ENCODE peak calls at places on chromosomes 1 and 21, in seven cellular contexts. D is GM23248, F is Karpas-422, E is fibroblast of lung, Z is IMR-90, S is neural progenitor cell, Y is GM12878. X is an unnamed sample. For H4K20me1, the result is how much of the 10 kb centered on the place peaks cover.

GRCh38 chr21:45021428-45022347 is 52.7 kb upstream of the ADARB1 start:
- DNase-seq in D (no peak), F (no peak), E (no peak), Z (no peak), S (no peak), Y (no peak), X (no peak)

GRCh38 chr1:15204931-15205330 is 42.1 kb upstream of the FHAD1 start:
- DNase-seq in D (no peak), F (no peak), E (no peak), Z (no peak), S (no peak), Y (no peak), X (no peak)

GRCh38 chr21:42193721-42194120 is 25.2 kb upstream of the ABCG1 start:
- DNase-seq in D (no peak), F (no peak), E (no peak), Z (no peak), S (no peak), Y (no peak), X (peak)

GRCh38 chr1:118785246-118785645 is 202.9 kb downstream of the TBX15 start:
- DNase-seq in D (peak), F (peak), E (no peak), Z (no peak), S (peak), Y (no peak), X (peak)

GRCh38 chr1:21383785-21384401 is 56.0 kb upstream of the NBPF3 start:
- DNase-seq in D (no peak), F (peak), E (no peak), Z (no peak), S (peak), Y (peak), X (no peak)

GRCh38 chr1:185045793-185046441 is 559 bp downstream of the RNF2 start:
- DNase-seq in D (peak), F (peak), E (peak), Z (peak), S (peak), Y (no peak), X (no peak)

GRCh38 chr1:208205216-208206013 is 38.8 kb downstream of the PLXNA2 start:
- DNase-seq in D (no peak), F (no peak), E (no peak), Z (no peak), S (no peak), Y (no peak), X (no peak)

GRCh38 chr1:183490932-183491331 is 18.6 kb downstream of the SMG7 start:
- DNase-seq in D (no peak), F (no peak), E (no peak), Z (no peak), S (no peak), Y (no peak), X (no peak)

GRCh38 chr1:59685666-59686065 is 129.1 kb upstream of the HOOK1 start:
- DNase-seq in D (no peak), F (no peak), E (no peak), Z (no peak), S (no peak), Y (no peak), X (no peak)

GRCh38 chr1:16717174-16718108 is 22.9 kb upstream of the RNU1-4 start:
- DNase-seq in D (peak), F (peak), E (no peak), Z (no peak), S (peak), Y (no peak), X (peak)

GRCh38 chr1:167439301-167439988 is 78.9 kb downstream of the CD247 start:
- DNase-seq in D (peak), F (peak), E (peak), Z (peak), S (peak), Y (no peak), X (no peak)

GRCh38 chr1:215083408-215083961 is 948 bp downstream of the KCNK2 start:
- DNase-seq in D (peak), F (no peak), E (peak), Z (peak), S (peak), Y (no peak), X (no peak)

GRCh38 chr1:55773189-55773940 is 558.2 kb upstream of the USP24 start:
- DNase-seq in D (no peak), F (no peak), E (peak), Z (no peak), S (no peak), Y (no peak), X (no peak)

GRCh38 chr1:233512538-233512937 is 101.4 kb upstream of the KCNK1 start:
- DNase-seq in D (no peak), F (no peak), E (no peak), Z (no peak), S (no peak), Y (no peak), X (peak)

GRCh38 chr1:247453256-247453655 is 4.6 kb downstream of the OR2B11 start:
- DNase-seq in D (no peak), F (no peak), E (no peak), Z (no peak), S (no peak), Y (no peak), X (no peak)

GRCh38 chr1:2231667-2232254 is 3.6 kb downstream of the SKI start:
- DNase-seq in D (peak), F (no peak), E (peak), Z (peak), S (peak), Y (no peak), X (peak)

GRCh38 chr1:64133036-64133435 is 70.4 kb upstream of the UBE2U start:
- DNase-seq in D (peak), F (no peak), E (peak), Z (peak), S (no peak), Y (no peak), X (peak)

GRCh38 chr1:3469849-3470649 is 15.6 kb downstream of the ARHGEF16 start:
- DNase-seq in D (no peak), F (no peak), E (no peak), Z (no peak), S (no peak), Y (no peak), X (no peak)

GRCh38 chr1:1429671-1430073 is 5.8 kb upstream of the VWA1 start:
- DNase-seq in D (no peak), F (no peak), E (peak), Z (peak), S (no peak), Y (no peak), X (no peak)

GRCh38 chr1:246291141-246291540 is 215.9 kb downstream of the SMYD3 start:
- DNase-seq in D (no peak), F (no peak), E (no peak), Z (no peak), S (no peak), Y (no peak), X (no peak)

GRCh38 chr1:36988311-36988710 is 46.0 kb downstream of the GRIK3 start:
- DNase-seq in D (peak), F (no peak), E (no peak), Z (no peak), S (no peak), Y (no peak), X (no peak)

GRCh38 chr1:119327066-119327435 is 41.5 kb upstream of the HAO2 start:
- DNase-seq in D (no peak), F (no peak), E (no peak), Z (no peak), S (peak), Y (no peak), X (no peak)

GRCh38 chr1:47184771-47185677 is 4.8 kb downstream of the PDZK1IP1 start:
- DNase-seq in D (no peak), F (no peak), E (no peak), Z (no peak), S (no peak), Y (no peak), X (no peak)

GRCh38 chr1:10892138-10893065 is 96.0 kb upstream of the CASZ1 start:
- DNase-seq in D (no peak), F (no peak), E (no peak), Z (no peak), S (no peak), Y (no peak), X (no peak)
- H3K9ac ChIP-seq in D (no peak), F (no peak), E (no peak), Z (no peak), S (no peak), Y (no peak), X (no peak)

GRCh38 chr21:32103361-32103760 is 175.5 kb downstream of the MIS18A start:
- DNase-seq in D (no peak), F (no peak), E (no peak), Z (no peak), S (no peak), Y (no peak), X (no peak)
- H3K27ac ChIP-seq in D (no peak), F (no peak), E (no peak), Z (no peak), S (no peak), Y (no peak), X (no peak)

DNA sequence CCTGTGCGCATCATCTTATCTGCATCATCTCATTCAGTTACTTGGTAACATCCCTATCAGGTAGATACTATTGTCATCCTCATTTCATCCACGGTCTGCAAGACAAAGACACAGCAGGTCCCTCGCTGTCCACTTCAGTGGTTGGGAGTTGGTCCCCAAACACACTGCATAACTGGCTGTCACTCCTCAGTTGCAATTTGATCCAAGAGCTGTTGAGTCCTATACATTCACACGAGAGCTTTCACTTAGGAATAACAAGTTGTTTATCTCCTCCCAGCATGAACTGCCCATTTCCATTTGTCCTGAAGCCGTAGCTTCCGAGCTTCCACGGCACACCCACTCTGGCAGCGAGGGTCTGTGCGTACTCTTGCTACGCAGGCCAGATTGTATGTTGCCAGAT is 472.0 kb downstream of the CAMTA1 start:
- DNase-seq in D (no peak), F (no peak), E (no peak), Z (no peak), S (peak), Y (no peak), X (no peak)
- H4K20me1 ChIP-seq in D (under half), F (under half), E (under half), Z (under half), S (under half), Y (under half), X (under half)

DNA sequence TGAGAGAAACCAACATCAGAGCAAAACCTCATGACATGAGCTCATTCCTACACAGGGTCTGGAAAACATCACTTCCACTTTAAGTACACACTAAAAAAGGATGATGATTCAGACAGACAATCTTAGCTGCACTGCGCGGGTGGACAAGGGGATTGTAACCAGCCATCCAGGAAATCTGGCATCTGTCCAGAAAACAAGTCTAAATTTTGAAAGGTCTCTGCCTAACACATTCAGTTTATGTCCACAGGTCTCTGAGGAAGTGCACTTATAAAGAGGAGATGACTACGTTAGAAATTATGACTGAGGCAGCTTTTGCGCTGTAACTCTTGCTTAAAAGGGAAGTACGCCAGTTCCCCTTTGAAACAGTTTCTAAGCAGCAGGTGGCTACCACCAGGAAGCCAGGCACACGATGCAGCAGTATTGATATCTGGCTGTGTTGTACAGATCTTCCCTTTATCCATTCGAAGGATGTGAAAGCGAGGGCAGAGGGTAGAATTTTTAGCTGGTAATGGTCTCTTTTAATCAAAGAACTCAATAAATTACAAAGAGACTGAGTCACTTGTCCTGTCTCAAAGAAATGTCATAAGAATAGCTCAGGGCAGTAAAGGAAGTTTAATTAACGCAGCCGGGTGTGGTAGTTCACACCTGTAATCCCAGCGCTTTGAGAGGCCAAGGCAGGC is 128.0 kb downstream of the SETD4 start:
- DNase-seq in D (peak), F (peak), E (peak), Z (peak), S (no peak), Y (peak), X (peak)
- H3K9ac ChIP-seq in D (peak), F (no peak), E (no peak), Z (no peak), S (no peak), Y (no peak), X (no peak)

X was measured in PC-3.